ENCODE peak calls at places on chromosomes 2 and 18, in seven cellular contexts. Q is lower lobe of right lung, G is spleen, K is AG09319, S is endothelial cell, A is progenitor cell of endocrine pancreas, H is upper lobe of right lung. Y is an unnamed sample.

GRCh38 chr2:172361360-172361759 is 66.0 kb upstream of the ITGA6 start:
- DNase-seq in Q (no peak), G (no peak), K (no peak), S (no peak), A (no peak), H (no peak), Y (no peak)

GRCh38 chr2:156434461-156435291 is 1.5 kb upstream of the GPD2 start:
- DNase-seq in Q (no peak), G (no peak), K (no peak), S (no peak), A (no peak), H (no peak), Y (no peak)

GRCh38 chr2:241801611-241802420 is 7.2 kb upstream of the NEU4 start:
- DNase-seq in Q (peak), G (peak), K (no peak), S (peak), A (no peak), H (no peak), Y (peak)

GRCh38 chr2:19187323-19188020 is 171.0 kb downstream of the OSR1 start:
- DNase-seq in Q (no peak), G (no peak), K (no peak), S (no peak), A (no peak), H (no peak), Y (no peak)

GRCh38 chr2:226622484-226622883 is 177.1 kb downstream of the IRS1 start:
- DNase-seq in Q (no peak), G (no peak), K (no peak), S (no peak), A (no peak), H (no peak), Y (no peak)

GRCh38 chr2:170177950-170178781 is at the start of gene MYO3B:
- DNase-seq in Q (no peak), G (no peak), K (peak), S (no peak), A (no peak), H (no peak), Y (no peak)

GRCh38 chr2:33021542-33022259 is 74.9 kb downstream of the LTBP1 start:
- DNase-seq in Q (no peak), G (no peak), K (no peak), S (no peak), A (no peak), H (no peak), Y (no peak)

GRCh38 chr2:38073211-38074005 is 2.5 kb downstream of the CYP1B1 start:
- DNase-seq in Q (no peak), G (no peak), K (no peak), S (peak), A (no peak), H (no peak), Y (peak)

GRCh38 chr2:159804941-159805340 is 6.9 kb upstream of the CD302 start:
- DNase-seq in Q (no peak), G (no peak), K (no peak), S (no peak), A (no peak), H (no peak), Y (no peak)

GRCh38 chr2:118251427-118251826 is 163.2 kb downstream of the INSIG2 start:
- DNase-seq in Q (no peak), G (no peak), K (no peak), S (no peak), A (no peak), H (no peak), Y (no peak)

GRCh38 chr2:39593439-39594393 is 72.0 kb upstream of the TMEM178A start:
- DNase-seq in Q (no peak), G (no peak), K (peak), S (peak), A (no peak), H (no peak), Y (peak)

GRCh38 chr2:144390424-144391020 is 129.4 kb downstream of the ZEB2 start:
- DNase-seq in Q (no peak), G (no peak), K (peak), S (no peak), A (no peak), H (no peak), Y (no peak)

GRCh38 chr2:113894156-113894743 is 4.4 kb downstream of the ACTR3 start:
- DNase-seq in Q (no peak), G (no peak), K (peak), S (no peak), A (no peak), H (no peak), Y (no peak)

GRCh38 chr18:416928-417327 is 83.6 kb downstream of the COLEC12 start:
- DNase-seq in Q (no peak), G (no peak), K (no peak), S (no peak), A (no peak), H (no peak), Y (no peak)

DNA sequence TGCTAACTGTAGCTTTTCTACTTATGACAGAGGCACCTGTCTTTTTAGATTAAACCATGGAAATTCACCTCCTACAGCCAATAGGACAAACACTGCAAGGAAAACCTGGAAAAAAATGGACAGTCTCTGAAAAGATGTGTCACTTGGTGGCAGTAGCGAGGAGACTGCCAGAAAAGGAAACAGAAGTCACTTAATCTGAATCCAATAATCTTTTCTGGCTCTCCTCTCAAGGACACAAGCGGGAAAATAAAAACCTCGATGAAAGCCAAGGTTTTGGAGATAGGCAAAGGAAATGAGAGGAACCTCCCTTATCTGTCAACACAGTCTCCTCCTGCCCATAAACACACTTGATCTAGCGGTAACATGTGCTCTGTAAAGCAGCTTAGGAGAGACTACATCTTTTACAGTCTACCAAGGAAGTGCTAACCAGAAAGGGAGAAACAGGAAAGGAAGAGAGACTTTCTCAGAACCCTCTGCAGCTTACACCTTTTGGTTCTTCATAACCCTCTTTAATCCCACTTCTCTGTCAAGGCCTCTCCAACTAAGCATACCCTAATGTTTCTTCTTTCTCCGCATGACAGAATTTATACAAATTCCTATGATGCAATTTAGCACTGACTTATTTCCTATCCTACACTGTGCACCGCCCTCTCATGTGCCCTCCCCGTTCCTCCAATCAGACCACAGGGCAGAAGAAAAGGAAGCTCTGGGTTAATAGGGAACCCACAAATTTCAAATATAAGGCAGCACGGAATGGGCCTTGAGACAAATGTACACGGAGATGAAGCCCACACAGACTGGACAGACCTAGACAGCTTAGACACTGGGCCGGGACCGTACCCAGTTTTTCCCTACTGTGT is 52.8 kb downstream of the CLASP1 start:
- DNase-seq in Q (peak), G (peak), K (peak), S (peak), A (no peak), H (no peak), Y (peak)
- TF ChIP-seq CTCF in Q (peak), G (peak), K (peak), S (no peak), A (peak), H (peak), Y (peak)

DNA sequence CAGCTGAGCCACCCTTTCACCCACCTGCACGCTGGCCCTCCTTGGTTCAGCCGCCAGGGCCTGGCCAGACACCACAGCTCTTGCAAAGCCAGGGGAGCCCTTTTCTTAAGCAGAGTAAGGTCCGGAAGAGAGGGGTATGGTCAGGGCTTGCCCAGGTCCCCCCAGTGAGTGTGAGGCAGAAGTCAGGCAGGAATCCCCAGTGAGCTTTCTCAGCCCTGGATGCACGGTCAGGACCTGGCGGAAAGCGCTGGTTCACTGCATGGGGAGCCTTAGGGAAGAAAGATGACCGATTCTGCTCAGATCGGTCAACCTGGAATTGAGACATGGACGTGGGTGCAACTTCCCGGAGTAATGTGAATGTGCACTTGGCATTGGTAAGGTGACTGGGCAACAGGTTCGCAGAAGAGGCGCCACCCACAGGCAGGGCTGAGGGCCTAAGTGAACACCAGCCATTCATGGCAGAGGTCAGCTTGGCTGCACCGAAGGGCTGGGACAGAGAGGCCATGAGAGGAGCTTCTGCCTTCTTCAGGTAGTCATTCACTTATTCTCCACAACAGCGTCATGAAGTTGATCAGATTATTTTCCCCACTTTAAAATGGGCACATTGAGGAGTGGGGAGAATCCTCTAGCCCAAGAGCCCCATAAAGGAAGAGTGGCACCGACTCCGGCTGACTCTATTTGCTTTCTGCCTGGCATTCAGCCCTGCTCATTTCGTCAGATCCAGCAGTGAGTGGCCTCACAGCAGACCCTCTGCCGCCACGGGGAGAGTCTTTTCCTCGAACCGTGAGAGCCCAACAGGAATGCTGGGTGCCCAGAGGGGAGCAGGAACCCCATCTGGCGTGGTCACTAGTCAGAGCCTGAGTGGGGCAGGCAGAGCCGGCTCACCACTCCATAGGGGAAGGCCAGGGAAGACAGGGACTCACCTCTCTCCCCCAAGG is 35.8 kb downstream of the SCTR start:
- DNase-seq in Q (no peak), G (no peak), K (no peak), S (no peak), A (no peak), H (peak), Y (no peak)
- TF ChIP-seq CTCF in Q (no peak), G (no peak), K (no peak), S (no peak), A (no peak), H (no peak), Y (no peak)

GRCh38 chr2:64609229-64609994 is 44.3 kb downstream of the SERTAD2 start:
- DNase-seq in Q (peak), G (peak), K (no peak), S (peak), A (peak), H (peak), Y (peak)
- TF ChIP-seq CTCF in Q (peak), G (no peak), K (no peak), S (peak), A (peak), H (no peak), Y (no peak)

GRCh38 chr2:173953047-173953424 is 12.1 kb downstream of the SP3 start:
- DNase-seq in Q (no peak), G (no peak), K (no peak), S (no peak), A (no peak), H (no peak), Y (no peak)

GRCh38 chr2:173956454-173956853 is 8.7 kb downstream of the SP3 start:
- DNase-seq in Q (no peak), G (no peak), K (no peak), S (no peak), A (no peak), H (no peak), Y (no peak)

GRCh38 chr2:173955867-173956266 is 9.3 kb downstream of the SP3 start:
- DNase-seq in Q (no peak), G (no peak), K (no peak), S (no peak), A (no peak), H (no peak), Y (no peak)

GRCh38 chr2:173957517-173957916 is 7.7 kb downstream of the SP3 start:
- DNase-seq in Q (no peak), G (no peak), K (no peak), S (no peak), A (no peak), H (no peak), Y (no peak)

DNA sequence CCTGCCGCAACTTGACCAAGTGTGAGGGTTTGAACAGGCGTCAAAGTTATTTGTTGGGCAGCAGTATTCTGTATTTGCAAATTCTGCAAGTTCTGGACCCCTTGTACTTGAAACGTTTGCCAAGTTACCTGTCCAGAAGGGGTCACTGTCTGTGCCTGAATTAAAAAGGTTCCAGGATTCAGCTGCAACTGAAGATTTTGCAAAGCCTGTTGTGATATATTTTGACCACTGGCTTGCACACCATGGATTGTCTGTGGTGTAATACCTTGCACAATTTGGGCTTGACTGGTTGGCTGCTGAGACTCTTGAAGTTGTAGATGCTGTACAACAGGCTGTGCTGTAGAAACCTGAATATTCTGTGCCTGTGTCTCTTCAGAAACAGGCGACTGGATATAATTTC is 10.2 kb downstream of the SP3 start:
- DNase-seq in Q (no peak), G (no peak), K (no peak), S (no peak), A (no peak), H (no peak), Y (no peak)
- TF ChIP-seq CTCF in Q (no peak), G (no peak), K (no peak), S (no peak), A (peak), H (no peak), Y (no peak)

GRCh38 chr2:98205901-98206300 is 118.9 kb downstream of the VWA3B start:
- DNase-seq in Q (no peak), G (no peak), K (no peak), S (no peak), A (no peak), H (no peak), Y (no peak)
- TF ChIP-seq CTCF in Q (no peak), G (no peak), K (no peak), S (no peak), A (no peak), H (no peak), Y (no peak)

GRCh38 chr2:188065386-188065785 is 226.3 kb upstream of the GULP1 start:
- DNase-seq in Q (no peak), G (no peak), K (no peak), S (no peak), A (no peak), H (no peak), Y (no peak)
- TF ChIP-seq CTCF in Q (no peak), G (no peak), K (no peak), S (no peak), A (no peak), H (no peak), Y (no peak)

GRCh38 chr2:201258666-201258999 is 1.7 kb upstream of the CASP8 start:
- DNase-seq in Q (no peak), G (no peak), K (no peak), S (no peak), A (no peak), H (no peak), Y (no peak)

GRCh38 chr2:201256001-201256544 is 4.3 kb upstream of the CASP8 start:
- DNase-seq in Q (no peak), G (no peak), K (no peak), S (no peak), A (no peak), H (no peak), Y (no peak)

GRCh38 chr2:201257381-201257940 is 2.9 kb upstream of the CASP8 start:
- DNase-seq in Q (peak), G (peak), K (no peak), S (peak), A (no peak), H (peak), Y (no peak)

GRCh38 chr2:201259216-201259615 is 1.1 kb upstream of the CASP8 start:
- DNase-seq in Q (no peak), G (no peak), K (no peak), S (no peak), A (no peak), H (no peak), Y (no peak)

DNA sequence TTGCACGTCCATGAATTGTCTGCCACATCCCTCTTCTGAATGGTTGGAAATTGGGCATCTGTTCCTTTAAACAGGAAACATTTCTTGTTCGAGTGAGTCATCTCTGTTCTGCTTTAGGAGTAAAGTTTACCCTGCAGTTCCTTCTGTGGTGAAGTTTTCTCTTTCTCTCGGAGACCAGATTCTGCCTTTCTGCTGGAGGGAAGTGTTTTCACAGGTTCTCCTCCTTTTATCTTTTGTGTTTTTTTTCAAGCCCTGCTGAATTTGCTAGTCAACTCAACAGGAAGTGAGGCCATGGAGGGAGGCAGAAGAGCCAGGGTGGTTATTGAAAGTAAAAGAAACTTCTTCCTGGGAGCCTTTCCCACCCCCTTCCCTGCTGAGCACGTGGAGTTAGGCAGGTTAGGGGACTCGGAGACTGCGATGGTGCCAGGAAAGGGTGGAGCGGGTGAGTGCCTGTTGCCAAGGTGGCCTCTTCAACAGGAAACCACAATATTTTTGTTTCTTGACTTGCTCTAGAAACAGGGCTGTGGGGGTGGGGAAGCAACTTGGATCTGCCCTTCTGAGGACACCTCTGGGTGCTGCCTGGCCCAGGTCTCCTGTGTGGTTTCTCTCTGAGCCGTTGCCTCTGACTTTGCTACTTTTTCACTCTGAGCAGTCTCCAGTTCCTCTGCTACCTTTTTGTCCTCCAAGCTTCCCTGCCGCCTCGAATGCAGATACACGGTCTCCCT is 2.2 kb upstream of the CASP8 start:
- DNase-seq in Q (peak), G (peak), K (peak), S (peak), A (no peak), H (peak), Y (no peak)
- TF ChIP-seq CTCF in Q (no peak), G (peak), K (no peak), S (no peak), A (no peak), H (no peak), Y (no peak)

GRCh38 chr2:217160978-217161973 is 301.4 kb upstream of the TNP1 start:
- DNase-seq in Q (no peak), G (no peak), K (no peak), S (peak), A (no peak), H (no peak), Y (no peak)
- TF ChIP-seq CTCF in Q (no peak), G (no peak), K (no peak), S (no peak), A (no peak), H (no peak), Y (no peak)

GRCh38 chr18:76657428-76657827 is 162.4 kb upstream of the ZNF516 start:
- DNase-seq in Q (no peak), G (no peak), K (no peak), S (no peak), A (no peak), H (no peak), Y (no peak)
- TF ChIP-seq CTCF in Q (no peak), G (no peak), K (no peak), S (no peak), A (no peak), H (no peak), Y (no peak)